ENCODE peak calls at places on chromosomes 1 and 21, in five cellular contexts. U, Y, D, K and J are unnamed samples.

GRCh38 chr1:159798893-159799292 is 3.3 kb upstream of the FCRL6 start:
- DNase-seq in K (peak; percentile 78), Y (peak; percentile 29), U (no peak), D (peak; percentile 75), J (peak; percentile 61)

GRCh38 chr21:45562401-45562800 is 20.2 kb upstream of the SLC19A1 start:
- DNase-seq in Y (no peak), D (no peak), K (no peak), U (no peak), J (no peak)

GRCh38 chr1:147549526-147549925 is 8.2 kb downstream of the BCL9 start:
- DNase-seq in Y (no peak), U (no peak), D (no peak), K (no peak), J (no peak)

GRCh38 chr1:201708691-201709090 is 120.3 kb upstream of the IPO9 start:
- DNase-seq in U (no peak), Y (no peak), K (no peak), D (no peak), J (no peak)

GRCh38 chr21:31233711-31234110 is 110.3 kb downstream of the TIAM1 start:
- DNase-seq in D (no peak), U (no peak), Y (no peak), K (no peak), J (no peak)

GRCh38 chr1:41795205-41795762 is 123.4 kb downstream of the HIVEP3 start:
- DNase-seq in K (no peak), U (no peak), D (peak; percentile 48), Y (no peak), J (no peak)

GRCh38 chr1:118177998-118178397 is 7.0 kb downstream of the SPAG17 start:
- DNase-seq in K (no peak), D (no peak), U (no peak), Y (no peak), J (no peak)

GRCh38 chr1:219938706-219939105 is 10.3 kb upstream of the SLC30A10 start:
- DNase-seq in U (no peak), D (peak; percentile 30), Y (no peak), K (no peak), J (peak; percentile 59)

GRCh38 chr21:43916691-43917514 is 51.9 kb downstream of the AGPAT3 start:
- DNase-seq in D (peak; percentile 16), U (peak; percentile 24), Y (peak; percentile 80), K (no peak), J (no peak)

GRCh38 chr1:91647061-91647460 is 146.4 kb downstream of the CDC7 start:
- DNase-seq in K (no peak), Y (peak; percentile 10), D (no peak), U (no peak), J (no peak)

GRCh38 chr1:96236156-96236739 is 485.3 kb upstream of the PTBP2 start:
- DNase-seq in Y (no peak), K (peak; percentile 40), U (no peak), D (peak; percentile 50), J (peak; percentile 42)

GRCh38 chr1:44798481-44799365 is 1.5 kb upstream of the PLK3 start:
- DNase-seq in D (no peak), K (no peak), U (no peak), Y (no peak), J (peak; percentile 65)

GRCh38 chr1:1609822-1610485 is 5.3 kb upstream of the MIB2 start:
- DNase-seq in Y (no peak), K (no peak), U (no peak), D (no peak), J (peak; percentile 71)

GRCh38 chr1:2826736-2827292 is 25.3 kb upstream of the TTC34 start:
- DNase-seq in Y (no peak), U (no peak), K (no peak), D (no peak), J (no peak)

GRCh38 chr1:111275079-111275478 is 15.6 kb upstream of the CHIA start:
- DNase-seq in D (peak; percentile 98), U (no peak), K (no peak), Y (no peak), J (no peak)

GRCh38 chr1:168842916-168843315 is 113.9 kb upstream of the DPT start:
- DNase-seq in K (no peak), U (no peak), D (no peak), Y (no peak), J (no peak)

GRCh38 chr1:219419135-219419534 is 193.8 kb downstream of the ZC3H11B start:
- DNase-seq in U (no peak), D (peak; percentile 45), Y (no peak), K (no peak), J (no peak)

GRCh38 chr1:52917591-52917990 is 3.9 kb downstream of the ECHDC2 start:
- DNase-seq in Y (no peak), D (no peak), K (no peak), U (no peak), J (no peak)

GRCh38 chr1:21175324-21175669 is 1.4 kb downstream of the EIF4G3 start:
- DNase-seq in K (peak; percentile 34), D (no peak), U (no peak), Y (peak; percentile 52), J (no peak)

GRCh38 chr1:52659356-52659755 is 26.4 kb downstream of the SHISAL2A start:
- DNase-seq in U (no peak), Y (no peak), D (no peak), K (no peak), J (no peak)

GRCh38 chr1:29428216-29428615 is 191.9 kb downstream of the PTPRU start:
- DNase-seq in K (no peak), D (no peak), Y (no peak), U (no peak), J (no peak)

GRCh38 chr1:62334434-62334833 is 15.2 kb upstream of the KANK4 start:
- DNase-seq in Y (no peak), U (no peak), K (no peak), D (no peak), J (no peak)

GRCh38 chr1:108070662-108071061 is 105.7 kb upstream of the VAV3 start:
- DNase-seq in Y (no peak), U (no peak), K (no peak), D (no peak), J (no peak)

GRCh38 chr21:22374218-22374969 is 1376.2 kb downstream of the NCAM2 start:
- DNase-seq in U (no peak), D (no peak), Y (no peak), K (peak; percentile 40), J (no peak)